ENCODE peak calls at places on chromosomes 11 and 22, in five cellular contexts. L is osteoblast, X is dorsolateral prefrontal cortex, C is neural progenitor cell, Y is DND-41. F is an unnamed sample.
A peak's percentile ranks its signal among the peaks of the same experiment; 100 is the strongest.

GRCh38 chr22:41417622-41418390 is 28.8 kb downstream of the TOB2 start:
- DNase-seq in X (peak; percentile 95), C (no peak), L (peak; percentile 68), Y (no peak), F (peak; percentile 28)

GRCh38 chr11:58575377-58576020 is at the start of gene LPXN:
- DNase-seq in X (no peak), Y (peak; percentile 60), C (no peak), L (no peak), F (no peak)

GRCh38 chr11:30919389-30920172 is 333.4 kb upstream of the MPPED2 start:
- DNase-seq in Y (no peak), L (no peak), X (no peak), C (no peak), F (no peak)

GRCh38 chr22:37026325-37026724 is 6.8 kb downstream of the MPST start:
- DNase-seq in Y (no peak), C (no peak), X (no peak), L (peak; percentile 85), F (no peak)

GRCh38 chr22:32855023-32855756 is 53.7 kb downstream of the TIMP3 start:
- DNase-seq in X (no peak), L (no peak), C (no peak), Y (no peak), F (no peak)

GRCh38 chr11:10257478-10257877 is 36.5 kb downstream of the SBF2 start:
- DNase-seq in X (no peak), C (no peak), L (no peak), Y (no peak), F (no peak)

GRCh38 chr22:20273720-20274119 is 5.6 kb upstream of the RTN4R start:
- DNase-seq in L (no peak), Y (no peak), X (no peak), C (no peak), F (no peak)

GRCh38 chr22:50708474-50708873 is 29.5 kb upstream of the ACR start:
- DNase-seq in X (no peak), C (no peak), Y (no peak), L (peak; percentile 74), F (no peak)

GRCh38 chr22:19060356-19061009 is 61.7 kb downstream of the DGCR2 start:
- DNase-seq in C (no peak), L (peak; percentile 90), X (peak; percentile 41), Y (no peak), F (peak; percentile 19)

DNA sequence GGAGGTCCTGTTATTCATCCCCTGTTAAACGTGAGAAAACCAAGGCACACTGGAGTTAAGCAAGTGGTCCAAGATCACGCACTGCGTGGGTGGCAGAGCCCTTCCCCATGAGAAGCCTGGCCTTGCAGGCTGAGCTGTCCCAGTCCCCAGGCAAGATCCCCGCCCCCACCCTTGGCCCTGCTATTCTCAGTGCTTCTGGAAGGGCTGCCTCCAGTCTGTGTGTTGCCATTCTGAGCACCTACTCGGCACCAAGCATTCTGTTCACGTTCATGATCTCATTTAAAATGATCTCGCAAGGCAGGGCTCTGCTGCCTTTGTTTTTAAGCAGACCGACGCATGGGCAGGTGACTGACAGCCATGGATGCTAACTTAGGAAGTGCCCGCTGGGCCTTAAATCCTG is 62.8 kb downstream of the PHF21B start:
- DNase-seq in Y (no peak), C (no peak), L (no peak), X (no peak), F (no peak)
- H3K27me3 ChIP-seq in Y (no peaks in the 10 kb centered on the region), C (no peaks in the 10 kb centered on the region), L (peaks cover 7% of the 10 kb centered on the region), X (no peaks in the 10 kb centered on the region), F (no peaks in the 10 kb centered on the region)

GRCh38 chr11:130428271-130428670 is at the start of gene ADAMTS8:
- DNase-seq in L (peak; percentile 89), Y (no peak), C (peak; percentile 69), X (peak; percentile 52), F (peak; percentile 89)

GRCh38 chr11:130431806-130432205 is 3.4 kb upstream of the ADAMTS8 start:
- DNase-seq in C (no peak), L (peak; percentile 71), X (no peak), Y (no peak), F (no peak)

GRCh38 chr11:130431337-130431773 is 2.9 kb upstream of the ADAMTS8 start:
- DNase-seq in L (peak; percentile 96), C (peak; percentile 90), Y (peak; percentile 74), X (peak; percentile 79), F (peak; percentile 90)

GRCh38 chr11:130428692-130429681 is 578 bp upstream of the ADAMTS8 start:
- DNase-seq in X (no peak), L (peak; percentile 73), C (peak; percentile 25), Y (no peak), F (peak; percentile 61)

GRCh38 chr11:130429983-130430382 is 1.6 kb upstream of the ADAMTS8 start:
- DNase-seq in X (no peak), C (no peak), L (peak; percentile 4), Y (no peak), F (no peak)
- H3K27me3 ChIP-seq in X (no peaks in the 10 kb centered on the region), C (peaks cover 62% of the 10 kb centered on the region), L (peaks cover 52% of the 10 kb centered on the region), Y (peaks cover 29% of the 10 kb centered on the region), F (peaks cover 48% of the 10 kb centered on the region)

GRCh38 chr11:73360743-73361369 is 15.3 kb upstream of the RELT start:
- DNase-seq in Y (no peak), X (no peak), C (no peak), L (no peak), F (no peak)

GRCh38 chr11:73359341-73359740 is 16.9 kb upstream of the RELT start:
- DNase-seq in L (peak; percentile 99), X (no peak), C (no peak), Y (no peak), F (no peak)

GRCh38 chr11:73358071-73358470 is 18.1 kb upstream of the RELT start:
- DNase-seq in Y (no peak), X (no peak), C (no peak), L (peak; percentile 95), F (no peak)

GRCh38 chr11:73359930-73360742 is 16.1 kb upstream of the RELT start:
- DNase-seq in C (peak; percentile 62), Y (peak; percentile 67), X (no peak), L (peak; percentile 95), F (peak; percentile 94)

DNA sequence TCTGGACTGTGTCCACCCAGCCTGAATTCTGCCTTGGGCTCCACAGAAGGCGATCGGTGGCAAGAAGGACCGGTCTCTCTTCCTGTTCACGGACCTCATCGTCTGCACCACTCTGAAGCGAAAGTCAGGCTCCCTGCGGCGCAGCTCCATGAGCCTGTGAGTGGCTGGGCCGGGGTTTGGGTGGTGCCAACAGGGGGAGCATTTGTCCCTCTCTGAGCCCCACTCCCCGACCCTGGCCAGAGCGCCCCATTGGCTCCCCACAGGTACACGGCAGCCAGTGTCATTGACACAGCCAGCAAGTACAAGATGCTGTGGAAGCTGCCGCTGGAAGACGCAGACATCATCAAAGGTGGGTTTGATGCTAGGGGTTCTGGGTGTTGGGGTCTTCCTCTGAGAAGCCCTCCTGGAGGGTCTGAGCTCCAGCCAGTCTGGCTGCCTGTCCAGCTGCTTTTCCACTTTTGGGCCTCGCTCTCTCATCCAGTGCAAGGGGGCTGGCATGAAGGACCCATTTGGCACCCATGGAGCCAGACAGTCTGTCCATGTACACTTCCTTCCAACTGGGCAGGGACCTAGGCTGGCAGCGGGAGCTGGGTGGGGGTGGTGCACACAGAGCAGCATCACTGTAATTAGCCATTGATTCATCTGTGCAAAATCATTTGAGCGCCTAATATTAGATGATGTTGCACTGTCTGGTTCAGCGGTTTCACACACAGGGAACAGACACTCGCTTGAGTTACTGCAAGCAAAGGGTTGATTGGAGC is 19.0 kb upstream of the RELT start:
- DNase-seq in X (no peak), L (no peak), Y (no peak), C (no peak), F (peak; percentile 76)
- H3K27me3 ChIP-seq in X (no peaks in the 10 kb centered on the region), L (no peaks in the 10 kb centered on the region), Y (no peaks in the 10 kb centered on the region), C (no peaks in the 10 kb centered on the region), F (no peaks in the 10 kb centered on the region)

DNA sequence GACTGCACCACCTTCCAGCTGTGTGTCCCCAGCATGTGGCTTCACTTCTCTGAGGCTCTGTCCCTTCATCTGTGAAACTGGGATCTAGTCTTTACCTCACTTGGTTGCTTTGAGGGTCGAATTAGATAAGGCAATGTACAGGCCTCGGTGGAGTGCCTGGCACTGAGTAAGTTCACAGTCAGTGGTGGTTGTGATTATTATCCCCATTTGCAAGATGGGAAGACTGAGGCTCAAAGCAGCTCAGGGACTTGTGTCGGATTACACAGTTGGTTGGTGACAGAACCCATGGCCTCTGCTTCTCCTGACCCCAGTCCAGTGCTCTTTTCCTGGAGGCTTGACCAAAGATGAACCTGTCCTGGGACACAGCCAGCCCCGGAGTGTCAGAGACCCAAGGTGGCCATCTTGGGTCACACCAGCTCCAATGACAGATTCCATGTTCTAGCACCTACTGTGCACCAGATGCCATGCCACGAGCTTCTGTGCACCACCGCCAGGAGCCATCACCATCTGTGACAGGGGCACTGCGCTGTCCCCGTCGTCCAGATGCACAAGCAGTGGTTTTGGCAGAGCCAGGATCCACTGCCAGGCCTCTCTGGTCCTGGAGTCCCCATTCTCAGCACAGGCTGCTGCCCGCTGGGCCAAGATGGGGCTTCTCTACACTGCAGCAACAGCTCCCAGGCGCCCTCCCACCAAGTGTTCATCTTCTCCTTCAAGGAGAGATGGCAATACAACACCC is 60.5 kb downstream of the IGLL1 start:
- DNase-seq in X (no peak), C (no peak), L (peak; percentile 72), Y (no peak), F (no peak)
- H3K27me3 ChIP-seq in X (no peaks in the 10 kb centered on the region), C (no peaks in the 10 kb centered on the region), L (no peaks in the 10 kb centered on the region), Y (no peaks in the 10 kb centered on the region), F (peaks cover 40% of the 10 kb centered on the region)

DNA sequence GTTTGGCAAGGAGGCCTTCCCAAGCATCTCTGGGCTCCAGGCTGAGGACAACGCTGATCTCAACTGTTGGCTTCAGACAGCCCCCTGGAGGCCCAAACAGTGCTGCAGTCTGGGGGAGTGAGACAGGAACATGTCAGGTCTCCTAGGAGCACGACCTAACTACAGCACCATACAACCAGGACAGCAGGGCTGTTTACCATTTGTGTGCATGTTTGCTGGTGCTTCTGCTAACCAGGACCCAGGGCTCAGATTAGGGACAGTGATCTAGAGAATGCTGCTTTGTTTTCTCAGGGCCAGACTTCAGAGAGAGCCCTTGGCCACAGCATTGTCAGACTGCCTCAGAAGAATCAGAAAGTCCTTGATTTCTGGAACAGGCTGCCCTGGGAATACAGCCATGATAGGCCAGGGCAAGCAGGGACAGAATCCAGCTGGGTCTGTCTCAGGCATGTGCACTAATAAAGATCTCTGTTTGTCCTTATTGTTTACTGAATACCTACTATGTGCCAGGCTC is 126.5 kb downstream of the VPREB1 start:
- DNase-seq in X (no peak), L (peak; percentile 30), Y (no peak), C (no peak), F (peak; percentile 49)
- H3K27me3 ChIP-seq in X (no peaks in the 10 kb centered on the region), L (peaks cover 9% of the 10 kb centered on the region), Y (peaks cover 3% of the 10 kb centered on the region), C (peaks cover 100% of the 10 kb centered on the region), F (peaks cover 97% of the 10 kb centered on the region)

GRCh38 chr22:28411125-28411524 is 268.5 kb downstream of the TTC28 start:
- DNase-seq in L (peak; percentile 36), X (no peak), Y (no peak), C (no peak), F (no peak)

GRCh38 chr22:28414017-28414416 is 265.6 kb downstream of the TTC28 start:
- DNase-seq in C (no peak), L (no peak), Y (no peak), X (no peak), F (no peak)

GRCh38 chr22:28417426-28417825 is 262.2 kb downstream of the TTC28 start:
- DNase-seq in Y (no peak), C (no peak), L (no peak), X (no peak), F (no peak)

GRCh38 chr22:28410050-28410816 is 269.4 kb downstream of the TTC28 start:
- DNase-seq in L (peak; percentile 39), X (no peak), Y (no peak), C (no peak), F (peak; percentile 32)

DNA sequence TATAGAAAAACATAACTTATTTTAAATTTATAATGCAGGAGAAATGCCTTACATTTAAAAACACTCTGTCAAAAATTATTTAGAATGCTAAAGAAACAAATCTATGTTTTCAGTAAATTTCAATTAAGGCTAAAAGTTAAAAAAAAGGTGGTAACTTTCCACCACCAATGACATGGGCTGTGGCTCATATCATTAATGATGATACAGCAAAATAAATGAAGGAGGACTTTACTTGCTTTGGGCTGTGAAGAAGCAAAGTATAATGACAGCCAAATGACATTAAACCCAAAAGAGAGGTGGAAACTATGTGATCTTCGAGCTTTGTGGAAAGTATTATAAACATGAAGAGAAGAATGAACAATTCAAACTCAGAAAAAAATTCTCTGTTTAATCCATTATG is 266.0 kb downstream of the TTC28 start:
- DNase-seq in C (no peak), L (no peak), Y (no peak), X (no peak), F (no peak)
- H3K27me3 ChIP-seq in C (no peaks in the 10 kb centered on the region), L (no peaks in the 10 kb centered on the region), Y (no peaks in the 10 kb centered on the region), X (no peaks in the 10 kb centered on the region), F (no peaks in the 10 kb centered on the region)